ENCODE peak calls at places on chromosomes 12 and 14, in ten cellular contexts. N is body of pancreas, O is right lobe of liver, I is sigmoid colon, Y is Peyer's patch, W is adrenal gland, V is suprapubic skin, L is H1, S is endothelial cell of umbilical vein, K is esophagus muscularis mucosa. Q is an unnamed sample. For H3K4me1 and H3K27me3, the result is how much of the 10 kb centered on the place peaks cover.

GRCh38 chr14:93977790-93978581 is 1.6 kb upstream of the ASB2 start:
- DNase-seq in N (no peak), O (no peak), I (no peak), Y (peak), W (no peak), V (no peak), L (no peak), S (no peak), K (no peak), Q (no peak)

GRCh38 chr12:27535318-27535717 is 11.3 kb downstream of the PPFIBP1 start:
- DNase-seq in N (no peak), O (no peak), I (no peak), Y (no peak), W (no peak), V (no peak), L (no peak), S (no peak), K (no peak), Q (no peak)

GRCh38 chr12:132593938-132594358 is 16.4 kb downstream of the LRCOL1 start:
- DNase-seq in N (peak), O (peak), I (peak), Y (peak), W (peak), V (peak), L (no peak), S (peak), K (no peak), Q (no peak)

GRCh38 chr12:78040111-78040510 is 209.4 kb downstream of the NAV3 start:
- DNase-seq in N (no peak), O (no peak), I (no peak), Y (no peak), W (no peak), V (no peak), L (no peak), S (no peak), K (no peak), Q (no peak)

GRCh38 chr12:31785318-31785717 is 56.5 kb upstream of the AMN1 start:
- DNase-seq in N (no peak), O (no peak), I (no peak), Y (no peak), W (no peak), V (no peak), L (no peak), S (no peak), K (no peak), Q (no peak)

GRCh38 chr12:94225924-94226630 is 77.7 kb downstream of the PLXNC1 start:
- DNase-seq in N (no peak), O (no peak), I (no peak), Y (no peak), W (no peak), V (no peak), L (peak), S (no peak), K (peak), Q (no peak)

GRCh38 chr12:78864483-78865296 is at the start of gene SYT1:
- DNase-seq in N (no peak), O (peak), I (peak), Y (peak), W (peak), V (no peak), L (no peak), S (peak), K (no peak), Q (peak)

GRCh38 chr14:87503711-87504110 is 489.3 kb downstream of the GALC start:
- DNase-seq in N (no peak), O (no peak), I (no peak), Y (no peak), W (no peak), V (no peak), L (no peak), S (no peak), K (no peak), Q (no peak)

GRCh38 chr14:106694638-106695393 is 1168.4 kb downstream of the TMEM121 start:
- DNase-seq in N (no peak), O (no peak), I (no peak), Y (peak), W (peak), V (no peak), L (no peak), S (no peak), K (no peak), Q (no peak)

GRCh38 chr12:88206636-88207035 is 64.5 kb downstream of the TMTC3 start:
- DNase-seq in N (no peak), O (no peak), I (no peak), Y (no peak), W (no peak), V (no peak), L (no peak), S (no peak), K (no peak), Q (no peak)

GRCh38 chr12:43241971-43242370 is 310.0 kb downstream of the ADAMTS20 start:
- DNase-seq in N (no peak), O (no peak), I (no peak), Y (no peak), W (no peak), V (no peak), L (no peak), S (peak), K (no peak), Q (no peak)

GRCh38 chr14:55512421-55512820 is 67.6 kb upstream of the KTN1 start:
- DNase-seq in N (no peak), O (no peak), I (no peak), Y (no peak), W (no peak), V (no peak), L (no peak), S (no peak), K (no peak), Q (no peak)

GRCh38 chr14:99576304-99576703 is 27.7 kb downstream of the CCDC85C start:
- DNase-seq in N (no peak), O (no peak), I (no peak), Y (no peak), W (no peak), V (no peak), L (no peak), S (no peak), K (no peak), Q (no peak)

DNA sequence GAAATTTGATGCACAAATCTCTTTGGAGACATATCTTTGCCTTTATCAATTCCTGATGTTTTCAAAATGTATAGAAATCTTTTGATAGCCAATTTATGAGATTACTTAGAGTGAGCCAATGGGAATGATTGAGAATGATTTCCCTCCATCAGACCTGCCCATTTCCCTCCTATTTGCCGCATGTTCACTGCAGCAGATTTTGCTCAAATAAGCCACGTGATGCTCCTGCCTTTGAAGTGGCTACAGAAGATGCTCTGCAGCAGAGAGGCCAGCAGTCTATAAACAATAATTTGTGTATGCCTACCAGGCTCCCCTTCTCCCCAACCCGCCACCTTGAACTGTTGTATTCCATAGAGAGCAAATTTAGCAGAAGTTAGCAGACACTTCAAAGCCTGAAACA is 21.9 kb downstream of the WIF1 start:
- DNase-seq in N (no peak), O (no peak), I (no peak), Y (no peak), W (no peak), V (no peak), L (no peak), S (no peak), K (no peak), Q (no peak)
- TF ChIP-seq POLR2A in N (no peak), O (no peak), I (no peak), Y (no peak), W (no peak), V (no peak), L (no peak), S (no peak), K (no peak), Q (no peak)

GRCh38 chr12:69272511-69272910 is 33.1 kb downstream of the CPSF6 start:
- DNase-seq in N (no peak), O (no peak), I (no peak), Y (no peak), W (no peak), V (no peak), L (no peak), S (no peak), K (no peak), Q (no peak)

GRCh38 chr12:69266045-69266635 is 26.8 kb downstream of the CPSF6 start:
- DNase-seq in N (no peak), O (no peak), I (no peak), Y (no peak), W (no peak), V (no peak), L (no peak), S (peak), K (no peak), Q (no peak)

GRCh38 chr12:69274861-69275260 is 35.5 kb downstream of the CPSF6 start:
- DNase-seq in N (no peak), O (no peak), I (no peak), Y (no peak), W (no peak), V (no peak), L (no peak), S (peak), K (no peak), Q (no peak)

GRCh38 chr12:69265205-69265604 is 25.8 kb downstream of the CPSF6 start:
- DNase-seq in N (no peak), O (no peak), I (no peak), Y (no peak), W (no peak), V (no peak), L (no peak), S (no peak), K (no peak), Q (no peak)

DNA sequence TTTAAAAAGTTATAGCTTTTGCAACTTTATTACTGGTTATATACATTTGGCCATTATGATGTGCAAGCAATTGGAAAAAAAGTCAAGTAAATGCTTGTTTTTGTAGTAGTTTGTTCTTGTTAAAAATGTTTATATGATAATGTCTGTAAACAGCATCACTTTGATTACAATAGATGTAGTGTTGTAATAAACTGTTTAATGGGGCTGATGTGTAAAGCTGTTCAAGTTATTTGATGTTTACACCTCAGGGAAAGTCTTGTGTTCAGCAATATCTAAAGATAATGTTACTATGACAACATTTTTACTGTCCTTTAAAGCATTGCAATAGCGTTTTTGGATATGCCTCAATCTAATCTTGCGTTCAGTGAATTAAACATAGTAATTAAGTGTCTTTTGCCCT is 30.4 kb downstream of the CPSF6 start:
- DNase-seq in N (no peak), O (no peak), I (no peak), Y (no peak), W (no peak), V (no peak), L (no peak), S (no peak), K (no peak), Q (no peak)
- H3K4me1 ChIP-seq in N (under half), O (under half), I (under half), Y (under half), W (under half), V (under half), L (under half), S (under half), K (under half), Q (under half)

GRCh38 chr12:7061596-7061995 is 1.1 kb downstream of the C1S start:
- DNase-seq in N (no peak), O (peak), I (no peak), Y (no peak), W (no peak), V (no peak), L (no peak), S (no peak), K (no peak), Q (no peak)
- H3K27me3 ChIP-seq in N (under half), O (under half), I (under half), Y (under half), W (under half), V (under half), L (under half), S (under half), K (under half), Q (under half)

GRCh38 chr12:122834921-122835692 is at the start of gene HIP1R:
- DNase-seq in N (peak), O (peak), I (peak), Y (peak), W (no peak), V (peak), L (no peak), S (peak), K (no peak), Q (no peak)
- TF ChIP-seq POLR2A in N (no peak), O (no peak), I (no peak), Y (peak), W (no peak), V (no peak), L (no peak), S (peak), K (no peak), Q (no peak)

GRCh38 chr14:49970474-49971147 is 77.7 kb downstream of the ARF6 start:
- DNase-seq in N (no peak), O (no peak), I (no peak), Y (no peak), W (peak), V (no peak), L (no peak), S (peak), K (no peak), Q (no peak)

GRCh38 chr14:49972840-49973239 is 80.0 kb downstream of the ARF6 start:
- DNase-seq in N (no peak), O (no peak), I (no peak), Y (no peak), W (peak), V (no peak), L (no peak), S (peak), K (no peak), Q (no peak)

GRCh38 chr14:49971156-49972141 is 78.6 kb downstream of the ARF6 start:
- DNase-seq in N (no peak), O (no peak), I (no peak), Y (peak), W (no peak), V (no peak), L (no peak), S (peak), K (no peak), Q (no peak)

GRCh38 chr14:49969961-49970360 is 77.1 kb downstream of the ARF6 start:
- DNase-seq in N (no peak), O (no peak), I (no peak), Y (no peak), W (no peak), V (no peak), L (no peak), S (no peak), K (no peak), Q (no peak)

GRCh38 chr14:49972199-49972671 is 79.4 kb downstream of the ARF6 start:
- DNase-seq in N (no peak), O (no peak), I (no peak), Y (no peak), W (no peak), V (no peak), L (no peak), S (peak), K (no peak), Q (no peak)
- H3K4me1 ChIP-seq in N (under half), O (under half), I (under half), Y (under half), W (half or more), V (half or more), L (under half), S (half or more), K (under half), Q (half or more)

GRCh38 chr12:51838762-51839161 is 9.8 kb downstream of the FIGNL2 start:
- DNase-seq in N (no peak), O (no peak), I (no peak), Y (no peak), W (no peak), V (no peak), L (no peak), S (no peak), K (no peak), Q (no peak)

GRCh38 chr12:51838036-51838435 is 10.5 kb downstream of the FIGNL2 start:
- DNase-seq in N (no peak), O (no peak), I (no peak), Y (no peak), W (no peak), V (no peak), L (no peak), S (no peak), K (no peak), Q (no peak)

GRCh38 chr12:51839310-51839943 is 9.1 kb downstream of the FIGNL2 start:
- DNase-seq in N (no peak), O (no peak), I (no peak), Y (no peak), W (no peak), V (no peak), L (no peak), S (no peak), K (no peak), Q (no peak)

GRCh38 chr12:51837286-51837685 is 11.2 kb downstream of the FIGNL2 start:
- DNase-seq in N (no peak), O (no peak), I (no peak), Y (no peak), W (no peak), V (no peak), L (no peak), S (no peak), K (no peak), Q (no peak)

DNA sequence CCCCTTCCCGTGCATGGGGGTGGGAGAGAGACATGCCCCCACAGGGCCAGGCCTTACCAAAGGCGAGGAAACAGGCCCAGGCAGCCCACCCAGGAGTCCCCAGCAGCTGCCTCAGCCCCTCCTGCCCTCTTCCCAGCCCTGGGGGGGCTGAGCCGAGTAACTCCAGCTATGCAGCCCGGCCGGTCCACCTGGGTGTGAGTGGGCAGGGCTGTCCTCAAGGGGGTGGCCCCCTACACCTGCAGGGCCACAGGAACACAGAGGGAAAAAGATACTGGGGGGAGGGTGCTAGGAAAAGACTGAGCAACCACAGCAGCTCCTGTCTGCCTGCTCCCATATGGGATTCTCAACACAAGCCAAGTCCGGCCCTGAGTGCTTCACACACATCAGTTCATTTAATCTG is 7.6 kb downstream of the FIGNL2 start:
- DNase-seq in N (no peak), O (no peak), I (no peak), Y (no peak), W (no peak), V (no peak), L (no peak), S (no peak), K (no peak), Q (no peak)
- H3K27me3 ChIP-seq in N (under half), O (under half), I (half or more), Y (under half), W (under half), V (under half), L (under half), S (under half), K (under half), Q (under half)

DNA sequence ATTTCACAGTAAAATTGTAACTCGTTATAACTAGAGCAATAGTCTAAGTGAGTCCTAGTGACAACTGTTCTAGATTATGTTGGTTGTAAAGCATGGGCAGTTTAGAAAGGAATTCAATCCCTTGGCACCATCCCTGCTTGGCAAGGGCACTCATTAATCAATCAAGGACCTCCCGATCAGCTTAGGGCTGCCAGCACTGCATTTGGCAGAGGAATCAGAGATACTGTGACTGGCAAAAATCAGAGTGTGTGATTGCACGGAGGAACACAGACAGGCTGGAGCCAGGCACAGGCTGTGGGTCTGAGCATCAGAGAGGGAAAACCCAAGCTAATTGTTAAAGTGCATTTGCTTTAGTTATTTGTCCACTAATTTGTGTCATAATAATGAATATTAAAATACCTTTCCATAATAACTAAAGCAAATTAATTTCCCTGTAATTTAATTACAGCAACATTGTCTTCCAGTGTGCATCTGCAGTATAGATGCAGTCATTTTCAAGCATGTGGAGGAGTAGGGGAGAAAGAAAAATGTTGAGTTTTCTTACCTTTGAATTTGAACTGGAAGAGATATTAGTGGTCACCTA is 3.2 kb upstream of the EGLN3 start:
- DNase-seq in N (peak), O (no peak), I (no peak), Y (no peak), W (no peak), V (no peak), L (no peak), S (no peak), K (no peak), Q (no peak)
- TF ChIP-seq POLR2A in N (no peak), O (no peak), I (no peak), Y (no peak), W (no peak), V (no peak), L (no peak), S (no peak), K (no peak), Q (no peak)

GRCh38 chr12:76547526-76547925 is 12.0 kb downstream of the OSBPL8 start:
- DNase-seq in N (no peak), O (no peak), I (no peak), Y (no peak), W (no peak), V (no peak), L (no peak), S (no peak), K (no peak), Q (no peak)
- H3K4me1 ChIP-seq in N (under half), O (under half), I (under half), Y (under half), W (under half), V (under half), L (under half), S (under half), K (under half), Q (under half)

GRCh38 chr12:110505332-110505731 is 3.2 kb downstream of the RAD9B start:
- DNase-seq in N (no peak), O (no peak), I (no peak), Y (no peak), W (no peak), V (no peak), L (no peak), S (no peak), K (no peak), Q (no peak)
- H3K27me3 ChIP-seq in N (under half), O (under half), I (under half), Y (under half), W (under half), V (under half), L (under half), S (under half), K (under half), Q (under half)

GRCh38 chr14:76902591-76902990 is 76.4 kb downstream of the LRRC74A start:
- DNase-seq in N (no peak), O (no peak), I (no peak), Y (no peak), W (no peak), V (no peak), L (no peak), S (no peak), K (no peak), Q (no peak)

GRCh38 chr14:76900406-76901085 is 74.3 kb downstream of the LRRC74A start:
- DNase-seq in N (no peak), O (no peak), I (no peak), Y (no peak), W (no peak), V (no peak), L (no peak), S (no peak), K (no peak), Q (no peak)

GRCh38 chr14:76904740-76905569 is 78.7 kb downstream of the LRRC74A start:
- DNase-seq in N (peak), O (peak), I (peak), Y (peak), W (peak), V (no peak), L (no peak), S (peak), K (no peak), Q (no peak)

GRCh38 chr14:76901171-76902055 is 75.2 kb downstream of the LRRC74A start:
- DNase-seq in N (no peak), O (no peak), I (peak), Y (no peak), W (no peak), V (no peak), L (no peak), S (no peak), K (no peak), Q (no peak)

DNA sequence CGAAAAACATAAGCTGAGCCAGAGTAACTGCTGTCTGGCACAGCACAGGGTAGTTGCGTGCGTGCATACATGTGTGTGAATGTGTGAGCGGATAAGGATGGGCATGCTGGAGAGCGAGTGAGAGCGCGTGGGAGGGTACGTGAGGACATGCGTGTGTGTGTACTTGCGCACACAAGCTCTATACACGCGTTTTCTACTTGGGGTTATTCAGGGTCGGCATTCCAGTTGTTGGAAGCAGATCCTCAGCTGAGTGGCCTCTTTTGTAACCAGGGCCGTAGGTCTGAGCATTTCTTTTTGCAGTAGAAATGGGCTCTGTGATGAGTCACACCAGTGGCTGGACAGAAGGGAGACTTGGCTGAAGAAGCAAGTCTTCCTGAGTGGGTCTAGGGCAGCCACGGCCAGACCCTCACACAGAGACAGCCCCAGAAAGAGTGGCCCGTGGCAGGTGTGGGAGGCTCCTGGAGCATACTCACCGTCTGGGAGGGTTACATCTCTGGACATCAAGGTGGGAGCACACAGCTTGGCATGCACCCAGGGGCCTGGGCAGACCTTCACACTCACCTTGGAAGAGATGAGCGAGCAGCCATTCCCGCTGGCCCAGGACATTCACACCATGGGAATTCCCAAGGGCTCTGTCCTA is 78.0 kb downstream of the LRRC74A start:
- DNase-seq in N (no peak), O (no peak), I (peak), Y (no peak), W (peak), V (no peak), L (no peak), S (no peak), K (no peak), Q (no peak)
- TF ChIP-seq POLR2A in N (no peak), O (no peak), I (no peak), Y (no peak), W (no peak), V (no peak), L (no peak), S (no peak), K (no peak), Q (no peak)